ENCODE peak calls at places on chromosomes 11 and 22, in six cellular contexts. M is IMR-90, K is H9, P is neuronal stem cell, Y is mesenchymal stem cell, A is trophoblast cell. Z is an unnamed sample.

GRCh38 chr11:122765487-122766131 is 72.7 kb upstream of the CRTAM start:
- DNase-seq in M (no peak), K (no peak), P (no peak), Y (no peak), A (no peak), Z (no peak)

GRCh38 chr11:34157163-34157562 is 51.7 kb downstream of the NAT10 start:
- DNase-seq in M (no peak), K (no peak), P (no peak), Y (no peak), A (no peak), Z (no peak)

GRCh38 chr22:36546092-36546804 is 17.3 kb upstream of the EIF3D start:
- DNase-seq in M (peak), K (peak), P (peak), Y (peak), A (peak), Z (peak)

GRCh38 chr22:35348703-35349102 is 32.2 kb upstream of the HMOX1 start:
- DNase-seq in M (no peak), K (no peak), P (no peak), Y (no peak), A (no peak), Z (no peak)

GRCh38 chr11:64225608-64226506 is at the start of the genes NUDT22 and TRPT1:
- DNase-seq in M (peak), K (peak), P (peak), Y (peak), A (peak), Z (peak)

GRCh38 chr22:34570408-34570807 is 495.6 kb upstream of the ISX start:
- DNase-seq in M (no peak), K (no peak), P (no peak), Y (no peak), A (no peak), Z (no peak)

GRCh38 chr11:77633856-77634425 is 3.7 kb downstream of the CLNS1A start:
- DNase-seq in M (no peak), K (no peak), P (no peak), Y (no peak), A (peak), Z (no peak)

GRCh38 chr11:106914409-106914808 is 103.9 kb downstream of the GUCY1A2 start:
- DNase-seq in M (no peak), K (no peak), P (no peak), Y (no peak), A (no peak), Z (no peak)

GRCh38 chr11:108617055-108617454 is 23.5 kb upstream of the EXPH5 start:
- DNase-seq in M (no peak), K (no peak), P (no peak), Y (no peak), A (peak), Z (no peak)

GRCh38 chr11:29486301-29486700 is 530.5 kb downstream of the KCNA4 start:
- DNase-seq in M (no peak), K (no peak), P (no peak), Y (no peak), A (no peak), Z (no peak)

GRCh38 chr22:24516301-24516737 is 21.2 kb downstream of the UPB1 start:
- DNase-seq in M (peak), K (peak), P (no peak), Y (peak), A (peak), Z (no peak)

GRCh38 chr11:110128161-110128560 is 35.0 kb downstream of the ZC3H12C start:
- DNase-seq in M (peak), K (no peak), P (peak), Y (peak), A (peak), Z (peak)

GRCh38 chr11:64204464-64204989 is 2.0 kb upstream of the FERMT3 start:
- DNase-seq in M (peak), K (peak), P (peak), Y (peak), A (peak), Z (peak)

GRCh38 chr11:79512706-79513469 is 72.1 kb upstream of the TENM4 start:
- DNase-seq in M (no peak), K (no peak), P (no peak), Y (no peak), A (peak), Z (no peak)

GRCh38 chr22:29431986-29432385 is 6.4 kb upstream of the RFPL1 start:
- DNase-seq in M (no peak), K (no peak), P (no peak), Y (no peak), A (peak), Z (no peak)

DNA sequence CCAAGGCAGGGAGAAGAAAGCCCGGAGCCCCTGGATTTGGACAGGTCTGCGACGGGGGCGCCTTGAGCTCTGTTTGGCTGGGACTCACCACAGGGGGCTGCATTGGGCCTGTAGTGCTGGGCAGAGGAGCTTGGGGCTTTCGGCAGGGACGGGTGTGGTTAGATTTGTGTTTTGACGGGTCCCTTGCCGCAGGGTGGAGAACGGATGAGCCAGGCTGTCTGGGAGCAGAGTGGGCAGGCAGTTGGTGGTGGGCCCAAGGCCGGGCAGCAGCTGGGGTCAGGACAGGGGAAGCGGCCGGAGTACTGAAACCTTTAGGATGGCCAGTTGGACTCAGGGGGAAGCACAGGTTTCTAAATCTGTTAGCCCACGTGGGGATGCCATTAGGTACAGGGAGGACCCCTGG is 13.4 kb downstream of the C11orf24 start:
- DNase-seq in M (no peak), K (peak), P (no peak), Y (no peak), A (no peak), Z (no peak)
- H3K14ac ChIP-seq in M (no peak), K (no peak), P (peak), Y (no peak), A (no peak), Z (no peak)

GRCh38 chr22:26139320-26139719 is 29.9 kb upstream of the SEZ6L start:
- DNase-seq in M (no peak), K (no peak), P (no peak), Y (no peak), A (no peak), Z (no peak)

GRCh38 chr22:26143801-26144325 is 25.4 kb upstream of the SEZ6L start:
- DNase-seq in M (no peak), K (no peak), P (no peak), Y (no peak), A (no peak), Z (no peak)
- H3K27ac ChIP-seq in M (no peak), K (no peak), P (no peak), Y (no peak), A (no peak), Z (no peak)

GRCh38 chr11:46858920-46859531 is 12.9 kb upstream of the CKAP5 start:
- DNase-seq in M (no peak), K (no peak), P (no peak), Y (no peak), A (no peak), Z (no peak)
- H3K14ac ChIP-seq in M (no peak), K (no peak), P (no peak), Y (no peak), A (no peak), Z (no peak)

DNA sequence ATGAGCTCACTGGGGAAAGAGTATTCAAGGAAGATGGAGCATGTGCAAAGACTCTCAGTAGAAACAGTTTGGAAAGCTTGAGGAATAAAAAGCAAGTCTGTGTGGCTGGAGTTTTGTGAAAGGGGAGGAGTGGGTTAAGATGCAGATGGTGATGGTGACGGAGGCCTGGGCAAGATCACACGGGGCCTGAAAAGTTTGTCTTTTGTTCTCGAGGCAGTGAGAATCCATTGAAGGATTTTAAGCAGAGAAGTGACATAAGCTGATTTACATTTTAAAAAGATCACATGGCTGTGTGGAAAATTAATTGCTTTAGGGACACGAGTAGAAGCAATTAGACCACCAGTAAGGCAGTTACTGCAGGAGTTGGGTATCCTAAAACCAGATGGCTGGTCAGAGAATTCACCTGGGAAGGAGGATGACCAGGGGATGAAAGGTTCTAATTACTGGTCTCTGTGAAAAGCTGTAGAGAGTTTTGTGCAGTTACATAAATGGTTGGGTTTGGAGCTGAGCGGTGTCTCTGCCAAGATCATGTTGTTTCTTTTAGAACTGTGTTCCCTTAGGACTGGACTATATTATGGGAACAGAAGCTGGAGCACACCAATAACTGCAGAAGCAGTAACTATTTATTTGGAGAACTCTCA is 7.1 kb downstream of the RRP8 start:
- DNase-seq in M (no peak), K (no peak), P (no peak), Y (no peak), A (no peak), Z (peak)
- H3K27ac ChIP-seq in M (no peak), K (no peak), P (no peak), Y (no peak), A (no peak), Z (no peak)

GRCh38 chr11:20010861-20011225 is 149.4 kb downstream of the DBX1 start:
- DNase-seq in M (no peak), K (no peak), P (no peak), Y (no peak), A (peak), Z (no peak)
- H3K14ac ChIP-seq in M (no peak), K (no peak), P (no peak), Y (no peak), A (no peak), Z (no peak)

GRCh38 chr11:3162410-3163240 is 2.5 kb downstream of the OSBPL5 start:
- DNase-seq in M (no peak), K (no peak), P (no peak), Y (no peak), A (no peak), Z (no peak)

GRCh38 chr11:3160252-3161031 is 4.7 kb downstream of the OSBPL5 start:
- DNase-seq in M (peak), K (peak), P (peak), Y (peak), A (peak), Z (peak)

GRCh38 chr11:3163241-3163981 is 1.7 kb downstream of the OSBPL5 start:
- DNase-seq in M (no peak), K (no peak), P (no peak), Y (no peak), A (peak), Z (no peak)

GRCh38 chr11:3161309-3161708 is 3.8 kb downstream of the OSBPL5 start:
- DNase-seq in M (no peak), K (no peak), P (no peak), Y (peak), A (no peak), Z (no peak)

DNA sequence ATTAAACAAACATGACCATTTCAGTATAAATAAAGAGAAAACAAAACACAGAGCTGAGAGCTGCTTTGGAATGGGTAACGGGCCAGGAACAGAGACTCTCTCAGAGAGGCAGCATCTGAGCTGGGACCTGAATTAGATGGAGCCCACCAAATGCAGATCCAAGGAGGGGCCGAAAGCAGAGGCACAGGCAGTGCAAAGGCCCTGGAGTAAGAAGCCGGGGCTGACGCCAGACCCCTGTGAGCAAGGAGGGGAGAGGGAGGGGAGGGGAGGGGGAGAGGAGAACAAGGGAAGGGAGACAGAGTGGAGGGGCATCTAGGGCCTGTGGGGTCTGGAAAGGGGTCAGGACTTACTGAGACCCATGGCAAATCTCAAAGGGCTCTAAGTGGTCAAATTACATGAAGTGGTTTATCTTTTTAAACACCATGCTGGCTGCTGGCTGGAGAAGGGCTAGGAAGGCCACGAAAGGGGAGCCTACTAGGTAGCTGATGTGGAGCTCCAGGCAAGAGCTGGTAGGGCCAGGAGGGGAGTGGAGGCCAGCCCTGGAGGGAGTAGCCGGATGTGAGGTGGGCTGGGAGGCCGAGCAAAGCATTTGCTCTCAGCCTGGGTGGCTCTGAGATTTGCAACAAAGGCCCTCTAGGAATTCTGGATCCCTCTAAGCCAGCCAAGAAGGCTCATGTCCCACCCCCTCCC is 3.2 kb downstream of the OSBPL5 start:
- DNase-seq in M (no peak), K (no peak), P (no peak), Y (no peak), A (no peak), Z (no peak)
- H3K27ac ChIP-seq in M (no peak), K (no peak), P (no peak), Y (no peak), A (no peak), Z (no peak)

GRCh38 chr11:8767466-8768142 is 85.0 kb downstream of the RPL27A start:
- DNase-seq in M (no peak), K (no peak), P (no peak), Y (no peak), A (peak), Z (no peak)

GRCh38 chr11:8763070-8763469 is 80.5 kb downstream of the RPL27A start:
- DNase-seq in M (no peak), K (no peak), P (no peak), Y (no peak), A (no peak), Z (no peak)

GRCh38 chr11:8766993-8767374 is 84.4 kb downstream of the RPL27A start:
- DNase-seq in M (no peak), K (no peak), P (no peak), Y (no peak), A (peak), Z (no peak)

GRCh38 chr11:8766043-8766992 is 83.7 kb downstream of the RPL27A start:
- DNase-seq in M (peak), K (peak), P (peak), Y (no peak), A (peak), Z (no peak)

DNA sequence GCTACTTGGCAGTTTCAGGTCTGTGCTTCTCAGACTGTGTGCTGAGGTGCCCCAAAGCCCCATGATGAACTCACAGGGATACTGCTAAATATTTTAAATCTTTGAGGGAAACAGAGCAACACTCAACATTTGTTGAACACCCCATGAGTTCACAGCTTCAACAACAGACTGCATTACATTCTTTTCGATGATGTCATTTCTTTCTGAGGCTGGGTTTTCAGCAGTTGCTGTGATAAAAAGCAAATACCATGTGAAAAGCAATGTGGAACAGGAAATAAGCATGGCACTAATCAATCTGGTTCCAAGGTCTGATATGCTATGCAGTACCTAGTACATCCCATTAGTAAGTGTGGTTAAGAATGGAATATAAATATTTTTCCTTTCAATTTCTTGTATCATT is 82.7 kb downstream of the RPL27A start:
- DNase-seq in M (peak), K (no peak), P (no peak), Y (peak), A (peak), Z (no peak)
- H3K14ac ChIP-seq in M (peak), K (no peak), P (no peak), Y (no peak), A (no peak), Z (no peak)

GRCh38 chr11:128467041-128467440 is 120.3 kb downstream of the ETS1 start:
- DNase-seq in M (no peak), K (no peak), P (no peak), Y (no peak), A (no peak), Z (no peak)
- H3K27ac ChIP-seq in M (peak), K (no peak), P (no peak), Y (peak), A (peak), Z (no peak)